ENCODE peak calls at places on chromosome 2, in eight cellular contexts. J is kidney, P is GM23248, L is heart right ventricle, B is right atrium auricular region, N is uterus, V is hepatocyte, I is neuronal stem cell. H is an unnamed sample. For H3K36me3, the result is how much of the 10 kb centered on the place peaks cover.

GRCh38 chr2:160015746-160016145 is 46.7 kb downstream of the PLA2R1 start:
- DNase-seq in L (no peak), B (no peak), P (no peak), N (no peak), J (no peak), I (no peak), V (peak), H (no peak)

GRCh38 chr2:217331577-217332139 is 471.8 kb upstream of the TNP1 start:
- DNase-seq in L (no peak), B (no peak), V (peak), J (no peak), I (peak), P (peak), N (no peak), H (no peak)

GRCh38 chr2:215681799-215682594 is 246.1 kb upstream of the FN1 start:
- DNase-seq in J (no peak), L (no peak), P (no peak), B (no peak), V (no peak), N (no peak), I (no peak), H (no peak)

GRCh38 chr2:196315388-196316049 is 144.1 kb upstream of the STK17B start:
- DNase-seq in J (no peak), B (no peak), L (no peak), V (no peak), I (no peak), P (peak), N (no peak), H (no peak)

GRCh38 chr2:233801357-233802131 is 23.4 kb downstream of the MROH2A start:
- DNase-seq in L (no peak), B (peak), N (no peak), P (no peak), J (no peak), I (no peak), V (no peak), H (peak)

GRCh38 chr2:239166201-239166834 is 234.5 kb downstream of the HDAC4 start:
- DNase-seq in P (no peak), L (no peak), J (peak), B (no peak), I (no peak), V (no peak), N (no peak), H (no peak)

GRCh38 chr2:233974530-233975071 is 57.4 kb downstream of the TRPM8 start:
- DNase-seq in J (peak), I (no peak), L (peak), P (peak), N (no peak), V (peak), B (no peak), H (no peak)

GRCh38 chr2:224022474-224022873 is 16.6 kb downstream of the SERPINE2 start:
- DNase-seq in I (no peak), J (no peak), P (no peak), N (no peak), V (no peak), L (no peak), B (no peak), H (no peak)

GRCh38 chr2:225076125-225076524 is 33.9 kb upstream of the DOCK10 start:
- DNase-seq in B (no peak), J (no peak), V (no peak), I (no peak), N (no peak), P (peak), L (no peak), H (no peak)

DNA sequence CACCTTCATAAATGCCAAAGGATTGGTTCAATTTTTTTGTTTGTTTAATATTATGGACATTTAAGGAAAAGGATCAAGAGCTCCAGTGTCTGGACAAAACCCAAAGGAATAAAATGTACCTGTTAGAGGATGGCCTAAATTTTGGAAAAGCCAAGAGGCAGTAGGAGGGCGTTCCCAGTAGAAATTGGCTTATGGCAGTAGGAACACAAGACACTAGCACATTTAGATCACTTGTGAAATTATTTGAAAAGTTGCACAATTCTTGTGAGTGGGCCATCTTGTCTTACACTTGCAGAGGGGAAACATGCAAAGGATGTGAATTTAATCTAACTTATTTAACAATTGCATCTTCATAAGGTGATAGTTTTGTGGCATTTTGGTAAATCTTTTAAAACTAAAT is 3.2 kb downstream of the BZW1 start:
- DNase-seq in J (no peak), L (no peak), V (no peak), I (no peak), P (peak), B (no peak), N (no peak), H (no peak)
- H3K36me3 ChIP-seq in J (under half), L (half or more), V (under half), I (half or more), P (half or more), B (half or more), N (under half), H (under half)

GRCh38 chr2:8538531-8538930 is 143.3 kb upstream of the ID2 start:
- DNase-seq in I (no peak), B (no peak), V (no peak), P (no peak), L (no peak), N (no peak), J (peak), H (no peak)

GRCh38 chr2:8538951-8539621 is 142.8 kb upstream of the ID2 start:
- DNase-seq in P (no peak), N (no peak), I (no peak), J (peak), L (no peak), V (peak), B (no peak), H (no peak)

GRCh38 chr2:8536686-8537571 is 144.9 kb upstream of the ID2 start:
- DNase-seq in V (no peak), P (peak), J (no peak), I (no peak), L (no peak), N (peak), B (no peak), H (no peak)

GRCh38 chr2:8535821-8536685 is 145.8 kb upstream of the ID2 start:
- DNase-seq in N (peak), V (no peak), L (no peak), I (no peak), J (no peak), P (peak), B (no peak), H (no peak)

DNA sequence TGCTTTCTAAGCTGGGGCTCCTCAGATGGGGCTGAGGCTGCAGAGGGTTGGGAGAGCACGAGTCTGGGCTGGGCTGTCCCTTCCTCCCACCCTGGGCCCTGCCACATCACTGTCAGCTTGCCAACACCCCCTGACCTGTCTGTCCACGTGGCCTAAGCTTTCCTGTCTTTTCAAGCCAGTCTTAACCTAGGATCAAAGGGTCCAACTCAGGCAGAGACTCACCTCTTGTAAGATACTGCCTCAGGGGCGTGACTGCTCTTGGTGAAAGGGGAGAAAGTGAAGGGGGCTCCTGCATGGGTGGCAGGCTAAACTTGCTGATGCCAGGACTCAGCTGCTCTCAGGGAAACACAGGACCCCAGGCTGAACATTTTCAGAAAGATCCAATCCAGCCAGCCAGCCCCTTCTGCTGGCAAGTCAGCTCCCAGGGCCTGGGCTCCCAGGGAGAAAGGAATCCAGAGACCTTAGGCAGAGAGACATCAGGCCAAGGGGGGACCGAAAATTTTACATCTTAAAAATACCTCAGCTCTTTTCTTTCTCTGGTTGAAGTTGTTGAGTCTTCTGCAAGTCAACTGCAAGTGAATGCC is 144.2 kb upstream of the ID2 start:
- DNase-seq in J (no peak), P (no peak), B (no peak), V (no peak), I (no peak), L (no peak), N (no peak), H (no peak)
- H3K4me3 ChIP-seq in J (no peak), P (no peak), B (no peak), V (no peak), I (no peak), L (no peak), N (no peak), H (no peak)

DNA sequence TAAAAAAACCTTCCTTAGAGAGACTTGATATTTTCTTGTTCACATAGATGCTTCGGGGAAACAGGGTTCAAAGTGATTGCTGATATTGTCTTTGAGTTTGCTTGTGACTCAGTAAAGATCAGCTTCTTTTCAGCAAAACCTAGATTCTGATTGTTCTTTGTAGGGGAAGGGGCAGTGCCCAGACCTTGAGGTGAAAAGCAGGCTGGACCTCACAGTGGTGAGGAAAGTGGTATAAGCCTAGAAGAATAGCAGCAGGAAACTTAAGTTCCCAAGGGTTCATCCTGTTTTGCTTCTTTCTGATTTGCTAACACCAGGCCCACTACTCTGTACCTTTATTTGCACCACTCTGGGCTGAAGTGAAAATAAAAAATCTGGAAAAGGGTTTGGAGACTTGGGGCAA is 20.9 kb downstream of the UBXN4 start:
- DNase-seq in N (no peak), J (no peak), I (no peak), B (no peak), L (no peak), V (no peak), P (no peak), H (no peak)
- H3K36me3 ChIP-seq in N (under half), J (under half), I (half or more), B (half or more), L (half or more), V (under half), P (half or more), H (under half)

GRCh38 chr2:44937688-44938240 is 3.7 kb upstream of the SIX3 start:
- DNase-seq in J (no peak), I (peak), V (no peak), P (peak), N (no peak), B (no peak), L (no peak), H (no peak)
- H3K4me3 ChIP-seq in J (peak), I (peak), V (no peak), P (peak), N (no peak), B (no peak), L (peak), H (no peak)

DNA sequence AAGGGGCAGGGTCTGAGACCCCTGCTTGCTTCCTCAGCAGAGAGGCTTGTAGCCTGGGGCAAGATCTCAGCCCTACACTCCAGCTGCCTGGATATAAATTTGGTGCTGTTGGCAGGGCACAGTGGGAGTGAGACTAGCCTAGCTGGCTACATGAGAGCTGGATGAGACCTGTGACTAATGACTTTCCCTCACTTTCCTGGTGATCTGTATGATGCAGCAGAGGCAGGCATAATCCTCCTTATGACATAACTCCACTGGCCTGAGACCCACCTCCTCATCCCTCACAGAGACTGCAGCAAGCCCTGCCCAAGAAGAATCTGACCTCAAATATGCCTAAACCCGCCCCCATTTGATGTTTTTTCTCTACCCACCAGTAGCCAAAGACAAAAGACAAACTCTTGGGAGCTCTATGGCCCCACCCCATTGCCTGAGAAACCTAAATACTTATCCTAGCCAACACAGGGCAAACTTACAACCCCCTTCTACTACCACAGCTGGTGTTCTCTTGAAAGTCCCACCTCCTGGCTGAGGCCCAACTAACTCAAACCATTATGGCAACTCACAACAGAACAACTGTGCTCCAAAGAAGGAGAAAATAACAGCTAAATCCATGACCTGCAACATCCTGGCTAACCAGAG is 102.7 kb downstream of the NR4A2 start:
- DNase-seq in J (peak), L (no peak), N (no peak), B (no peak), V (no peak), I (no peak), P (no peak), H (no peak)
- H3K36me3 ChIP-seq in J (under half), L (under half), N (under half), B (under half), V (under half), I (under half), P (under half), H (under half)

GRCh38 chr2:8584174-8585066 is 97.4 kb upstream of the ID2 start:
- DNase-seq in P (no peak), L (no peak), B (no peak), I (no peak), J (peak), V (no peak), N (no peak), H (peak)
- H3K4me3 ChIP-seq in P (no peak), L (peak), B (no peak), I (peak), J (no peak), V (no peak), N (no peak), H (no peak)

DNA sequence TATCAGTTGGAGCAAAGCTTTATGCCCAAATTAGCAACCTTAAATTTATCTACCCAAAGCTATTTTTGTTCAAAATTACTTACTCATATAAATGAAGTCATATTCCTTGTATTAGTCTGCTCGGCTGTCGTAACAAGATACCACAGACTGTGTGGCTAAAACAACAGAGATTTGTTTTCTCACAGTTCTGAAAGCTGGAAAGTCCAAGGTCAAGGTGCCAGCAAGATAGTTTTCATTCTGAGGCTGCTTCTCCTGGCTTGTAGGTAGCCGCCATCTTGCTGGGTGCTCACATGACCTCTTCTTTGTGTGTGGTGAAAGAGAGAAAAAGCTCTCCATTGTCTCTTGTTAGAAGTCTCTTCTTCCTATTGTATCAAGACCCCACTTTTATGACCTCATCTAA is 15.7 kb upstream of the DPP10 start:
- DNase-seq in V (no peak), L (no peak), B (no peak), I (no peak), N (no peak), P (no peak), J (no peak), H (peak)
- H3K36me3 ChIP-seq in V (under half), L (under half), B (under half), I (under half), N (under half), P (under half), J (under half), H (under half)

DNA sequence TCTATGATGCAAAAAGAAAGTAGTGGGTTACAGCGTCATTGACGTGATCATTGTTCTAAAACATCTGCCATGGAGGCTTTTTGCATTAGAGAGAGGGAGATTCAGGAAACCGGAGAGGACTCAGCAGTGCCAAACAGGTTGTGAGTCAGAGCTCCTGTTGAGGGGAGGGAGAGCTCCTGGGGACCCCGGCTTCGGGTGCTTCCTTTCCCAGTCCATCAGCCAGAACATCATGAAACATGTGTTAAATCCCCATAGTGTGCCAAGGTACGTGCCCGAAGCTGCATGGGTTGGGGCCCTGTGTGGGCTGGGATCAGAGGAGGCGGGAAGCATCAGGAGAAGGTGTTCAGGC is 793 bp upstream of the CYRIA start:
- DNase-seq in L (no peak), P (no peak), J (no peak), I (no peak), V (peak), N (no peak), B (no peak), H (no peak)
- H3K4me3 ChIP-seq in L (peak), P (no peak), J (no peak), I (no peak), V (no peak), N (no peak), B (no peak), H (no peak)

GRCh38 chr2:128169497-128169896 is 78.5 kb downstream of the UGGT1 start:
- DNase-seq in J (no peak), P (peak), L (no peak), N (no peak), V (peak), I (no peak), B (no peak), H (no peak)

GRCh38 chr2:128169094-128169493 is 78.1 kb downstream of the UGGT1 start:
- DNase-seq in L (no peak), B (no peak), N (no peak), J (no peak), V (no peak), P (no peak), I (no peak), H (no peak)

GRCh38 chr2:128170776-128171175 is 79.8 kb downstream of the UGGT1 start:
- DNase-seq in V (no peak), L (no peak), J (no peak), I (no peak), B (no peak), P (no peak), N (no peak), H (no peak)

GRCh38 chr2:128169933-128170709 is 79.1 kb downstream of the UGGT1 start:
- DNase-seq in B (no peak), V (peak), L (no peak), N (no peak), P (no peak), J (no peak), I (no peak), H (no peak)

GRCh38 chr2:128166954-128167353 is 76.0 kb downstream of the UGGT1 start:
- DNase-seq in P (no peak), L (no peak), B (no peak), I (no peak), N (no peak), J (no peak), V (no peak), H (no peak)
- H3K36me3 ChIP-seq in P (under half), L (half or more), B (under half), I (half or more), N (under half), J (under half), V (under half), H (under half)

GRCh38 chr2:17876590-17876989 is 1.9 kb upstream of the KCNS3 start:
- DNase-seq in P (no peak), V (no peak), J (no peak), L (no peak), N (no peak), I (no peak), B (no peak), H (no peak)

GRCh38 chr2:17878222-17879136 is at the start of gene KCNS3:
- DNase-seq in N (peak), P (peak), J (peak), I (peak), V (peak), L (peak), B (no peak), H (peak)

GRCh38 chr2:17879137-17879912 is 858 bp downstream of the KCNS3 start:
- DNase-seq in I (peak), J (peak), B (peak), L (peak), N (peak), V (peak), P (peak), H (peak)

GRCh38 chr2:17879913-17880274 is 1.4 kb downstream of the KCNS3 start:
- DNase-seq in J (no peak), I (no peak), V (peak), B (no peak), P (no peak), N (no peak), L (no peak), H (no peak)

DNA sequence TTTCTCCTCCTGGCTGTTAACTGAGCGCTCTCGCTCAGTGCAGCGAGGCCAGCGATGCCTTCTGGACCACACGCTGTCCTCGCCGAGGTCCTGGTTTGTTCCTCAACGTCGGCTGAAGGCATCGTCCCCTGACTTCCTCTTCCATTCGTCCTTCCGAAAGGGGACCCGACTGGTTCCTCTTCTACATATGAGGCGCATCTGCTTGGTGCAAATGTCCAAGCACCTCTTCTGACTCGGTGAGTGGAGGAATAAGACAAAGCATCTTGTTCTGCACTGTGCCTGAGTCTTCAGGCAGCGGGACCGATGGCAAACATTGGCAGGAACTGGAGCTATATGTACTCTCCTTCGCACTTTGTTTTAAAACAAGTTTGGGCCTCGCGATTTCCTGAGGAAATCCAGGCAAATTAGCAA is 651 bp upstream of the KCNS3 start:
- DNase-seq in L (peak), I (peak), V (peak), N (no peak), P (peak), B (no peak), J (no peak), H (peak)
- H3K4me3 ChIP-seq in L (peak), I (peak), V (peak), N (peak), P (peak), B (peak), J (peak), H (peak)

H was measured in testis.